ENCODE peak calls at places on chromosomes 4 and X, in five cellular contexts. V is activated naive CD4-positive, alpha-beta T cell treated with Interleukin-2 at 50 U/mL for 16 hours; D is upper lobe of left lung; J is T-helper 2 cell; R is stimulated activated CD4-positive, alpha-beta T cell treated with anti-CD3 and anti-CD28 coated beads, Interleukin-2, amount 100 ng/mL, for 48 hours. Z is an unnamed sample.

GRCh38 chr4:120055795-120056194 is 10.9 kb downstream of the MAD2L1 start:
- DNase-seq in V (no peak), D (no peak), J (no peak), R (no peak), Z (no peak)

GRCh38 chrX:1491851-1492349 is 39.2 kb upstream of the ASMTL start:
- DNase-seq in V (peak; percentile 65), D (no peak), J (peak; percentile 90), R (peak; percentile 49), Z (no peak)

GRCh38 chr4:82905205-82905604 is 4.7 kb downstream of the THAP9 start:
- DNase-seq in V (peak; percentile 50), D (no peak), J (peak; percentile 89), R (no peak), Z (no peak)

GRCh38 chr4:39719804-39720580 is 22.1 kb downstream of the UBE2K start:
- DNase-seq in V (no peak), D (no peak), J (no peak), R (no peak), Z (no peak)

GRCh38 chr4:60805500-60806313 is 394.4 kb upstream of the ADGRL3 start:
- DNase-seq in V (no peak), D (no peak), J (peak; percentile 2), R (no peak), Z (no peak)

GRCh38 chr4:112897548-112897947 is 151.9 kb upstream of the ANK2 start:
- DNase-seq in V (no peak), D (no peak), J (no peak), R (no peak), Z (no peak)

GRCh38 chrX:2474963-2475726 is 25.6 kb downstream of the DHRSX start:
- DNase-seq in V (no peak), D (no peak), J (no peak), R (no peak), Z (no peak)

GRCh38 chr4:65669981-65670330 is 333 bp downstream of the EPHA5 start:
- DNase-seq in V (no peak), D (no peak), J (no peak), R (no peak), Z (peak; percentile 2)

GRCh38 chr4:149203256-149204001 is 612.2 kb downstream of the IQCM start:
- DNase-seq in V (no peak), D (no peak), J (no peak), R (no peak), Z (peak; percentile 8)

GRCh38 chr4:38871593-38871992 is 4.0 kb downstream of the FAM114A1 start:
- DNase-seq in V (no peak), D (no peak), J (no peak), R (no peak), Z (no peak)

Z was measured in AG09319.